ENCODE peak calls at places on chromosomes 3 and 15, in nine cellular contexts. B, Y, U, O, K, P, G, J and V are unnamed samples.

GRCh38 chr3:133037440-133037839 is 751 bp upstream of the TMEM108 start:
- DNase-seq in B (no peak), Y (no peak), U (no peak), O (no peak), K (no peak), P (no peak), G (no peak), J (no peak), V (no peak)

GRCh38 chr3:172675371-172676193 is 35.3 kb downstream of the NCEH1 start:
- DNase-seq in B (no peak), Y (no peak), U (no peak), O (no peak), K (no peak), P (peak; percentile 63), G (peak; percentile 15), J (no peak), V (no peak)

GRCh38 chr15:23447107-23447500 is at the start of gene GOLGA6L2:
- DNase-seq in B (no peak), Y (no peak), U (no peak), O (peak; percentile 41), K (no peak), P (no peak), G (no peak), J (no peak), V (no peak)

GRCh38 chr15:74208901-74209559 is 6.4 kb upstream of the STRA6 start:
- DNase-seq in B (no peak), Y (no peak), U (no peak), O (peak; percentile 71), K (no peak), P (peak; percentile 59), G (no peak), J (no peak), V (no peak)

GRCh38 chr3:60055765-60056164 is 1005.9 kb upstream of the CFAP20DC start:
- DNase-seq in B (no peak), Y (no peak), U (no peak), O (no peak), K (no peak), P (no peak), G (no peak), J (no peak), V (no peak)

GRCh38 chr15:101013769-101014223 is 94.6 kb downstream of the LRRK1 start:
- DNase-seq in B (no peak), Y (no peak), U (no peak), O (no peak), K (no peak), P (no peak), G (no peak), J (no peak), V (no peak)

GRCh38 chr3:184448321-184449160 is 68.7 kb downstream of the CHRD start:
- DNase-seq in B (no peak), Y (no peak), U (peak; percentile 44), O (no peak), K (no peak), P (peak; percentile 74), G (no peak), J (no peak), V (no peak)

GRCh38 chr15:29072444-29072843 is 186.7 kb downstream of the APBA2 start:
- DNase-seq in B (no peak), Y (no peak), U (no peak), O (no peak), K (no peak), P (no peak), G (no peak), J (no peak), V (no peak)

GRCh38 chr3:127699098-127699945 is 26.6 kb downstream of the ABTB1 start:
- DNase-seq in B (no peak), Y (no peak), U (no peak), O (no peak), K (no peak), P (no peak), G (no peak), J (no peak), V (no peak)

GRCh38 chr3:98817546-98817945 is 54.4 kb downstream of the ST3GAL6 start:
- DNase-seq in B (no peak), Y (no peak), U (no peak), O (no peak), K (no peak), P (peak; percentile 46), G (no peak), J (peak; percentile 24), V (no peak)

GRCh38 chr3:186099178-186099577 is 9.7 kb downstream of the ETV5 start:
- DNase-seq in B (no peak), Y (peak; percentile 52), U (no peak), O (no peak), K (no peak), P (peak; percentile 40), G (no peak), J (peak; percentile 45), V (peak; percentile 79)

GRCh38 chr3:170599995-170600624 is 14.2 kb upstream of the SLC7A14 start:
- DNase-seq in B (no peak), Y (no peak), U (no peak), O (no peak), K (no peak), P (no peak), G (no peak), J (no peak), V (no peak)

GRCh38 chr3:188926741-188927650 is 244.8 kb upstream of the TPRG1 start:
- DNase-seq in B (no peak), Y (no peak), U (no peak), O (no peak), K (no peak), P (no peak), G (no peak), J (no peak), V (no peak)

GRCh38 chr3:16884084-16884747 is 539 bp upstream of the PLCL2 start:
- DNase-seq in B (peak; percentile 79), Y (peak; percentile 52), U (no peak), O (peak; percentile 91), K (peak; percentile 58), P (no peak), G (peak; percentile 38), J (no peak), V (peak; percentile 60)

GRCh38 chr3:72924055-72924454 is 36.2 kb downstream of the GXYLT2 start:
- DNase-seq in B (no peak), Y (no peak), U (no peak), O (peak; percentile 33), K (no peak), P (no peak), G (no peak), J (no peak), V (no peak)

GRCh38 chr15:64938192-64938591 is 26.5 kb downstream of the ANKDD1A start:
- DNase-seq in B (no peak), Y (no peak), U (no peak), O (no peak), K (no peak), P (no peak), G (no peak), J (no peak), V (no peak)

GRCh38 chr15:45262906-45263456 is 10.9 kb downstream of the SLC28A2 start:
- DNase-seq in B (no peak), Y (no peak), U (no peak), O (no peak), K (no peak), P (no peak), G (no peak), J (no peak), V (no peak)

GRCh38 chr3:58625196-58625595 is 41.4 kb downstream of the FAM3D start:
- DNase-seq in B (no peak), Y (no peak), U (no peak), O (no peak), K (no peak), P (no peak), G (no peak), J (no peak), V (no peak)

GRCh38 chr3:89145995-89146394 is 38.6 kb downstream of the EPHA3 start:
- DNase-seq in B (no peak), Y (no peak), U (peak; percentile 42), O (no peak), K (no peak), P (peak; percentile 59), G (no peak), J (peak; percentile 87), V (no peak)

GRCh38 chr3:123584284-123584987 is 417 bp downstream of the HACD2 start:
- DNase-seq in B (no peak), Y (peak; percentile 59), U (no peak), O (peak; percentile 75), K (no peak), P (no peak), G (no peak), J (peak; percentile 3), V (peak; percentile 36)

GRCh38 chr3:16516695-16517481 is 3.4 kb upstream of the RFTN1 start:
- DNase-seq in B (no peak), Y (peak; percentile 53), U (no peak), O (no peak), K (no peak), P (peak; percentile 64), G (no peak), J (peak; percentile 38), V (peak; percentile 48)

GRCh38 chr3:108602249-108602934 is 12.9 kb downstream of the DZIP3 start:
- DNase-seq in B (no peak), Y (no peak), U (no peak), O (no peak), K (no peak), P (no peak), G (peak; percentile 18), J (no peak), V (no peak)

GRCh38 chr3:126416943-126417342 is 22.2 kb downstream of the CFAP100 start:
- DNase-seq in B (no peak), Y (no peak), U (no peak), O (no peak), K (no peak), P (no peak), G (no peak), J (no peak), V (peak; percentile 8)

GRCh38 chr15:32652178-32652577 is 10.7 kb downstream of the SCG5 start:
- DNase-seq in B (no peak), Y (no peak), U (no peak), O (no peak), K (no peak), P (no peak), G (no peak), J (no peak), V (no peak)

GRCh38 chr3:171792549-171792948 is 17.7 kb downstream of the PLD1 start:
- DNase-seq in B (no peak), Y (no peak), U (no peak), O (no peak), K (no peak), P (no peak), G (no peak), J (no peak), V (no peak)

GRCh38 chr3:100400424-100400781 is 486 bp downstream of the TOMM70 start:
- DNase-seq in B (peak; percentile 14), Y (no peak), U (no peak), O (peak; percentile 19), K (no peak), P (no peak), G (peak; percentile 35), J (no peak), V (no peak)

GRCh38 chr15:100106732-100107131 is 235.0 kb downstream of the ADAMTS17 start:
- DNase-seq in B (no peak), Y (no peak), U (no peak), O (no peak), K (no peak), P (no peak), G (no peak), J (no peak), V (no peak)

GRCh38 chr3:105967117-105967516 is 98.3 kb upstream of the CBLB start:
- DNase-seq in B (no peak), Y (no peak), U (no peak), O (no peak), K (no peak), P (no peak), G (no peak), J (no peak), V (no peak)